ENCODE peak calls at places on chromosomes 16 and 17, in ten cellular contexts. R, G, P, V, X, L, Q, K, E and U are unnamed samples.
A peak's percentile ranks its signal among the peaks of the same experiment; 100 is the strongest.

GRCh38 chr16:77297996-77298637 is 98.9 kb downstream of the SYCE1L start:
- DNase-seq in K (peak; percentile 6), V (no peak), P (no peak), X (peak; percentile 70), R (no peak), L (peak; percentile 83), E (no peak), Q (no peak), G (no peak), U (no peak)

GRCh38 chr17:47239663-47240374 is 13.8 kb upstream of the ITGB3 start:
- DNase-seq in Q (no peak), L (peak; percentile 100), V (no peak), P (peak; percentile 30), X (peak; percentile 100), E (peak; percentile 77), R (peak; percentile 58), G (peak; percentile 36), K (peak; percentile 98), U (no peak)

GRCh38 chr16:27238016-27238587 is 30.5 kb downstream of the NSMCE1 start:
- DNase-seq in X (no peak), K (no peak), V (peak; percentile 23), G (no peak), E (peak; percentile 22), P (no peak), Q (no peak), R (no peak), L (no peak), U (no peak)

GRCh38 chr16:5065813-5066212 is at the start of gene C16orf89:
- DNase-seq in P (no peak), Q (no peak), E (no peak), K (no peak), R (no peak), G (peak; percentile 50), L (no peak), X (no peak), V (no peak), U (no peak)

GRCh38 chr16:873243-873661 is 72.7 kb upstream of the GNG13 start:
- DNase-seq in K (no peak), X (no peak), Q (no peak), L (no peak), V (no peak), R (no peak), E (no peak), G (no peak), P (no peak), U (no peak)

GRCh38 chr16:22671301-22672076 is 142.5 kb upstream of the HS3ST2 start:
- DNase-seq in G (no peak), E (no peak), P (no peak), Q (no peak), K (peak; percentile 10), R (no peak), V (no peak), L (peak; percentile 27), X (no peak), U (no peak)

GRCh38 chr16:84732674-84733352 is 33.0 kb downstream of the USP10 start:
- DNase-seq in R (no peak), X (no peak), K (no peak), L (no peak), G (no peak), E (no peak), Q (no peak), V (no peak), P (no peak), U (no peak)

GRCh38 chr17:49361129-49361901 is 735 bp downstream of the ZNF652 start:
- DNase-seq in P (peak; percentile 69), K (peak; percentile 14), G (peak; percentile 38), E (peak; percentile 43), V (peak; percentile 66), L (no peak), Q (peak; percentile 93), R (peak; percentile 40), X (peak; percentile 57), U (peak; percentile 62)

GRCh38 chr16:20637247-20637646 is 60.2 kb downstream of the ACSM1 start:
- DNase-seq in G (no peak), R (no peak), X (no peak), V (no peak), P (no peak), E (no peak), Q (no peak), K (no peak), L (no peak), U (no peak)

GRCh38 chr17:32103476-32104113 is 38.7 kb upstream of the RHOT1 start:
- DNase-seq in K (peak; percentile 69), R (no peak), L (no peak), E (no peak), X (no peak), G (peak; percentile 23), P (no peak), Q (no peak), V (no peak), U (no peak)

GRCh38 chr17:45197108-45197507 is 24.6 kb upstream of the FMNL1 start:
- DNase-seq in K (no peak), R (no peak), G (no peak), E (no peak), L (no peak), X (no peak), V (no peak), P (no peak), Q (no peak), U (no peak)

GRCh38 chr17:75514299-75515228 is 773 bp downstream of the CASKIN2 start:
- DNase-seq in P (no peak), X (peak; percentile 66), V (no peak), K (no peak), E (peak; percentile 50), R (peak; percentile 55), Q (no peak), L (no peak), G (no peak), U (no peak)

GRCh38 chr17:37708616-37709212 is 36.1 kb downstream of the HNF1B start:
- DNase-seq in L (peak; percentile 60), K (no peak), G (no peak), Q (no peak), E (peak; percentile 89), P (no peak), V (no peak), X (peak; percentile 23), R (no peak), U (peak; percentile 97)

GRCh38 chr16:15523092-15523541 is 88.7 kb downstream of the BMERB1 start:
- DNase-seq in Q (no peak), P (no peak), K (no peak), L (no peak), G (no peak), X (no peak), R (no peak), V (no peak), E (no peak), U (peak; percentile 58)

GRCh38 chr16:50310308-50311133 is 44.2 kb downstream of the ADCY7 start:
- DNase-seq in R (no peak), X (no peak), K (no peak), E (peak; percentile 3), L (no peak), G (no peak), Q (no peak), V (no peak), P (no peak), U (peak; percentile 60)

GRCh38 chr16:30533748-30534367 is 800 bp downstream of the ZNF747 start:
- DNase-seq in L (peak; percentile 11), K (no peak), R (no peak), P (peak; percentile 19), Q (no peak), V (no peak), E (no peak), G (no peak), X (peak; percentile 16), U (no peak)

GRCh38 chr16:759110-759910 is 1.2 kb upstream of the MSLN start:
- DNase-seq in R (no peak), E (peak; percentile 59), G (no peak), X (no peak), P (no peak), Q (no peak), L (no peak), V (no peak), K (no peak), U (no peak)

GRCh38 chr16:69709456-69710084 is 16.8 kb downstream of the NQO1 start:
- DNase-seq in E (peak; percentile 75), X (peak; percentile 68), R (no peak), Q (no peak), V (no peak), L (peak; percentile 61), K (peak; percentile 82), P (peak; percentile 60), G (no peak), U (peak; percentile 81)

GRCh38 chr16:2194166-2194834 is 2.1 kb downstream of the CASKIN1 start:
- DNase-seq in R (peak; percentile 50), E (peak; percentile 70), V (no peak), X (peak; percentile 57), G (no peak), P (peak; percentile 21), Q (no peak), K (no peak), L (peak; percentile 62), U (no peak)